ENCODE peak calls at places on chromosomes 4 and X, in five cellular contexts. P is K562, F is HCT116, R is endothelial cell of umbilical vein, O is GM12878. D is an unnamed sample.

GRCh38 chr4:184440593-184441358 is 33.6 kb downstream of the IRF2 start:
- DNase-seq in P (no peak), F (no peak), R (no peak), O (no peak), D (peak)

GRCh38 chrX:153517421-153517820 is at the start of gene ATP2B3:
- DNase-seq in P (no peak), F (no peak), R (no peak), O (no peak), D (no peak)

GRCh38 chrX:69158166-69159040 is 6.8 kb downstream of the PJA1 start:
- DNase-seq in P (peak), F (no peak), R (peak), O (no peak), D (peak)

GRCh38 chr4:56007154-56007553 is 58.4 kb downstream of the CEP135 start:
- DNase-seq in P (no peak), F (no peak), R (no peak), O (no peak), D (no peak)

GRCh38 chrX:130079824-130080406 is 30.4 kb downstream of the ELF4 start:
- DNase-seq in P (peak), F (peak), R (peak), O (no peak), D (peak)

GRCh38 chr4:183504930-183505555 is at the start of gene ING2:
- DNase-seq in P (peak), F (peak), R (peak), O (no peak), D (peak)

GRCh38 chr4:139584784-139585183 is 28.8 kb upstream of the SETD7 start:
- DNase-seq in P (no peak), F (no peak), R (no peak), O (no peak), D (no peak)

GRCh38 chr4:79663865-79664264 is 255.8 kb upstream of the GK2 start:
- DNase-seq in P (no peak), F (no peak), R (no peak), O (no peak), D (no peak)

GRCh38 chr4:15007201-15007600 is 4.9 kb downstream of the CPEB2 start:
- DNase-seq in P (no peak), F (no peak), R (no peak), O (no peak), D (no peak)

GRCh38 chr4:189124149-189124758 is 816.4 kb upstream of the FRG1 start:
- DNase-seq in P (no peak), F (peak), R (no peak), O (no peak), D (peak)

GRCh38 chr4:163606885-163607284 is 112.4 kb downstream of the TMA16 start:
- DNase-seq in P (no peak), F (no peak), R (no peak), O (no peak), D (no peak)

GRCh38 chr4:71694946-71695345 is 88.9 kb downstream of the GC start:
- DNase-seq in P (no peak), F (no peak), R (no peak), O (no peak), D (no peak)

GRCh38 chr4:87012265-87012953 is 77.6 kb downstream of the AFF1 start:
- DNase-seq in P (no peak), F (no peak), R (no peak), O (peak), D (peak)

GRCh38 chr4:57214654-57215411 is 104.6 kb upstream of the IGFBP7 start:
- DNase-seq in P (no peak), F (no peak), R (no peak), O (no peak), D (no peak)

GRCh38 chr4:167233523-167234387 is 539 bp downstream of the SPOCK3 start:
- DNase-seq in P (no peak), F (no peak), R (peak), O (no peak), D (no peak)

GRCh38 chrX:150062292-150063137 is 124.2 kb upstream of the EOLA2 start:
- DNase-seq in P (no peak), F (no peak), R (peak), O (no peak), D (no peak)

GRCh38 chr4:91936301-91936700 is 367.5 kb upstream of the GRID2 start:
- DNase-seq in P (no peak), F (no peak), R (no peak), O (no peak), D (no peak)

GRCh38 chr4:186887211-186887785 is 163.6 kb upstream of the FAT1 start:
- DNase-seq in P (no peak), F (no peak), R (no peak), O (no peak), D (no peak)

GRCh38 chr4:186203391-186203802 is 12.0 kb downstream of the CYP4V2 start:
- DNase-seq in P (peak), F (no peak), R (peak), O (no peak), D (no peak)

GRCh38 chr4:147368948-147369347 is 111.9 kb upstream of the EDNRA start:
- DNase-seq in P (no peak), F (no peak), R (no peak), O (no peak), D (no peak)

GRCh38 chr4:144480068-144480467 is 165.9 kb upstream of the HHIP start:
- DNase-seq in P (no peak), F (no peak), R (no peak), O (no peak), D (no peak)

GRCh38 chr4:183356931-183357675 is 34.9 kb upstream of the CLDN24 start:
- DNase-seq in P (no peak), F (no peak), R (no peak), O (no peak), D (no peak)

GRCh38 chrX:124984140-124984813 is 335.4 kb upstream of the TEX13C start:
- DNase-seq in P (no peak), F (no peak), R (no peak), O (no peak), D (no peak)

GRCh38 chr4:22962186-22962786 is 269.5 kb downstream of the GBA3 start:
- DNase-seq in P (peak), F (no peak), R (no peak), O (no peak), D (no peak)

GRCh38 chrX:148500428-148501120 is at the start of gene AFF2:
- DNase-seq in P (no peak), F (no peak), R (peak), O (no peak), D (no peak)

GRCh38 chr4:183175631-183176232 is 76.7 kb downstream of the WWC2 start:
- DNase-seq in P (no peak), F (no peak), R (peak), O (no peak), D (peak)

GRCh38 chr4:8775751-8776355 is 95.8 kb downstream of the HMX1 start:
- DNase-seq in P (no peak), F (no peak), R (no peak), O (no peak), D (no peak)

GRCh38 chr4:70903282-70903603 is 1.1 kb downstream of the MOB1B start:
- DNase-seq in P (peak), F (no peak), R (peak), O (no peak), D (no peak)

GRCh38 chrX:84219551-84219950 is 31.6 kb upstream of the RPS6KA6 start:
- DNase-seq in P (no peak), F (no peak), R (no peak), O (no peak), D (no peak)

GRCh38 chr4:40576651-40577480 is 52.8 kb downstream of the RBM47 start:
- DNase-seq in P (no peak), F (peak), R (peak), O (peak), D (peak)

GRCh38 chrX:2425281-2426071 is 75.3 kb downstream of the DHRSX start:
- DNase-seq in P (no peak), F (no peak), R (no peak), O (no peak), D (peak)

GRCh38 chrX:2427147-2427546 is 73.6 kb downstream of the DHRSX start:
- DNase-seq in P (no peak), F (no peak), R (no peak), O (no peak), D (no peak)

GRCh38 chrX:2427737-2428136 is 73.0 kb downstream of the DHRSX start:
- DNase-seq in P (no peak), F (no peak), R (no peak), O (no peak), D (no peak)

GRCh38 chrX:2424317-2424716 is 76.5 kb downstream of the DHRSX start:
- DNase-seq in P (no peak), F (no peak), R (no peak), O (no peak), D (no peak)

GRCh38 chrX:2426289-2426882 is 74.4 kb downstream of the DHRSX start:
- DNase-seq in P (no peak), F (no peak), R (no peak), O (no peak), D (no peak)
- H2AFZ ChIP-seq in P (no peak), F (no peak), R (no peak), O (no peak), D (no peak)

GRCh38 chr4:2394544-2394943 is 23.9 kb downstream of the ZFYVE28 start:
- DNase-seq in P (no peak), F (no peak), R (no peak), O (no peak), D (no peak)

GRCh38 chr4:2390780-2391490 is 27.5 kb downstream of the ZFYVE28 start:
- DNase-seq in P (no peak), F (no peak), R (no peak), O (no peak), D (no peak)

GRCh38 chr4:2395584-2395983 is 22.9 kb downstream of the ZFYVE28 start:
- DNase-seq in P (peak), F (no peak), R (no peak), O (no peak), D (no peak)

GRCh38 chr4:2395038-2395437 is 23.4 kb downstream of the ZFYVE28 start:
- DNase-seq in P (no peak), F (no peak), R (no peak), O (no peak), D (no peak)

GRCh38 chr4:2393353-2394270 is 24.8 kb downstream of the ZFYVE28 start:
- DNase-seq in P (peak), F (no peak), R (no peak), O (no peak), D (peak)
- TF ChIP-seq MAX in P (no peak), F (no peak), R (no peak), O (no peak), D (no peak)

DNA sequence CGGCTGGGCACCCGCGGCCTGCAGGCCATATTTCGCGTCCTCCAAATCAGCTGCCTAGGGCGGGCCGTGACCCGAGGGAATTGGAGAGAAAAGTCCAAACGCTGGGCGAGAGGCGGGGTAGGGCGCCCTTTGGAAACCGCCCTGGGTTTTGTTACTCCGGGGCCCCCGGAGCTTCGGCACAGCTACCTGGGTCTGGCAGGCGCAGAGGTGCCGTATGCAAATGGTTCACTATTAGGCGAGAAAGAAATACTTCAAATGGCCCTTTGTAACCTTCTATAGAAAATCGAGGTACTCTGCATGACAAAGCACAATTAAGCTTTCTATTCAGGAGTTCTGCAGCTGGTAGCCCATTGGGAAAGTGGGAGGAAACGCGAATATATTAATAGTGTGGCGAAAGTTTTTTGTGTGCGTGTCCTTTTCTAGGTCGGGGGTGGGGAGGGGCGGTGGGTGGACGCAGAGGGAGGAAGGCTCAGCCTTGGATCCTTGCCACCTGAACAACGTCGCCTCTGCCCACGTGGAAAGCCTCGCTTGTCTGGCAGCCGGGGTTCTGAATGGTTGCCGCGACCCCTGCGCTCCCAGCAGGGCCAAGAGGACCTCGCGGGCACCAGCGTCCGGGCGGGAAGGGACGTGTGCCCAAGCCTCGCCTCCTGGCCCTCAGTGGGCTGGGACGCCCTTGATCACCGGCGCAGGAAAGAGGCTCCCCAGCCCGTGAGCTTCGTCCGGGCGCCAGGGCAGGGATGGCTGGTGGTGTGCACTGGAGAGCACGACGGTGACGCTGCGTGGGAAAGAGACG is 9.5 kb downstream of the GSX2 start:
- DNase-seq in P (no peak), F (no peak), R (no peak), O (no peak), D (no peak)
- H2AFZ ChIP-seq in P (no peak), F (no peak), R (peak), O (no peak), D (no peak)

GRCh38 chr4:155060873-155061272 is 147.6 kb upstream of the NPY2R start:
- DNase-seq in P (no peak), F (no peak), R (no peak), O (no peak), D (no peak)
- TF ChIP-seq MAX in P (no peak), F (no peak), R (no peak), O (no peak), D (no peak)

GRCh38 chr4:6974138-6974848 is 64.7 kb downstream of the TBC1D14 start:
- DNase-seq in P (peak), F (peak), R (peak), O (peak), D (peak)
- H2AFZ ChIP-seq in P (no peak), F (no peak), R (no peak), O (no peak), D (no peak)

GRCh38 chr4:129236351-129236750 is 140.4 kb downstream of the C4orf33 start:
- DNase-seq in P (peak), F (no peak), R (no peak), O (no peak), D (no peak)

GRCh38 chr4:129240816-129241215 is 144.9 kb downstream of the C4orf33 start:
- DNase-seq in P (no peak), F (no peak), R (no peak), O (no peak), D (no peak)

GRCh38 chr4:129233691-129234090 is 137.7 kb downstream of the C4orf33 start:
- DNase-seq in P (no peak), F (no peak), R (no peak), O (no peak), D (no peak)

DNA sequence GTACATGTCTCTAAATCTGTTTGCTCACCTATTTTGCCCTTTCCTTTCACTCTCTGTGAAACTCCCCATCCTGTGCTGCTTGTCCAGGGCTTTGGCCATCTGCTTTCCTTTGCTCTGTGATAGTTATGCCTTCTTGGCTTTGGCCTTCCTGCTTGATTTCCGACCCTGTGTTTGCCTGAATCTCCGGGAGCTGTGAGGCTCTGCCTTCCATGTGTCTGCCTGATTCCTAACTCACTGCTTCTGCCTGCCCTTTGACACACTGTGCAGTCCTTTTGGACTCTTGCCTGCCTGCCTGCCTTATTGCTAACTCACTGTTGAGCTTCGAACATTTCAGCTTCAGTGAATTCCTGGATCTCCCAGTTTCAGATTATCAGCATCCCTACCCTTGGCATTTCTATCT is 143.1 kb downstream of the C4orf33 start:
- DNase-seq in P (no peak), F (no peak), R (no peak), O (no peak), D (no peak)
- TF ChIP-seq MAX in P (no peak), F (no peak), R (no peak), O (no peak), D (no peak)

D was measured in HepG2.